ENCODE peak calls at places on chromosomes 5 and 9, in seven cellular contexts. Z is activated CD8-positive, alpha-beta memory T cell treated with anti-CD3 and anti-CD28 coated beads, Interleukin-2, amount 10 ng/mL, durations not matched to agents 7 days and 5 days; W is naive thymus-derived CD8-positive, alpha-beta T cell; F is natural killer cell; I is activated naive CD8-positive, alpha-beta T cell treated with anti-CD3 and anti-CD28 coated beads, Interleukin-2, amount 50 U/mL, for 24 hours; E is left ventricle myocardium superior; G is body of pancreas. D is an unnamed sample.

GRCh38 chr9:34575775-34576592 is 13.5 kb downstream of the CNTFR start:
- ATAC-seq in F (no peak), Z (no peak), G (no peak), W (no peak), E (no peak), I (no peak), D (no peak)

GRCh38 chr9:128818839-128819715 is 777 bp downstream of the ENDOG start:
- ATAC-seq in Z (peak; percentile 34), E (peak; percentile 24), G (peak; percentile 43), F (peak; percentile 50), I (peak; percentile 47), W (peak; percentile 61), D (peak; percentile 20)

GRCh38 chr9:82810902-82811301 is 252.0 kb downstream of the RASEF start:
- ATAC-seq in G (no peak), W (no peak), E (no peak), I (no peak), Z (no peak), F (no peak), D (no peak)

GRCh38 chr5:137393196-137393993 is 105.7 kb downstream of the SPOCK1 start:
- ATAC-seq in Z (no peak), I (no peak), W (no peak), F (no peak), G (no peak), E (no peak), D (no peak)

GRCh38 chr5:171495122-171495700 is 75.8 kb downstream of the FGF18 start:
- ATAC-seq in E (peak; percentile 37), G (no peak), I (no peak), Z (no peak), W (no peak), F (no peak), D (no peak)

GRCh38 chr9:134396258-134396742 is 70.0 kb downstream of the RXRA start:
- ATAC-seq in G (no peak), E (peak; percentile 7), W (peak; percentile 23), F (peak; percentile 39), Z (peak; percentile 40), I (peak; percentile 54), D (peak; percentile 42)

GRCh38 chr9:35844628-35845301 is 15.7 kb downstream of the TMEM8B start:
- ATAC-seq in E (peak; percentile 71), F (peak; percentile 78), W (peak; percentile 97), I (no peak), G (peak; percentile 57), Z (peak; percentile 58), D (peak; percentile 23)

GRCh38 chr9:105037139-105037538 is 109.2 kb upstream of the ABCA1 start:
- ATAC-seq in I (no peak), F (no peak), Z (no peak), E (no peak), W (no peak), G (no peak), D (no peak)

GRCh38 chr9:77142366-77142765 is 35.0 kb upstream of the VPS13A start:
- ATAC-seq in W (no peak), Z (no peak), E (no peak), G (no peak), I (no peak), F (no peak), D (no peak)

GRCh38 chr9:109821711-109822110 is 41.7 kb downstream of the PALM2AKAP2 start:
- ATAC-seq in E (no peak), Z (no peak), W (no peak), I (no peak), F (no peak), G (no peak), D (no peak)